ENCODE peak calls at places on chromosomes 3 and 15, in nine cellular contexts. C, H, D, F, P, I, V, K and J are unnamed samples.

GRCh38 chr15:85316244-85316934 is 64.0 kb upstream of the AKAP13 start:
- DNase-seq in F (no peak), H (no peak), I (no peak), P (no peak), V (peak; percentile 34), K (peak; percentile 80), D (no peak), C (no peak), J (no peak)

GRCh38 chr15:101505610-101506337 is 16.3 kb upstream of the PCSK6 start:
- DNase-seq in V (no peak), H (no peak), P (no peak), I (no peak), K (no peak), C (no peak), F (no peak), D (no peak), J (no peak)

GRCh38 chr15:96230557-96231181 is 99.8 kb upstream of the NR2F2 start:
- DNase-seq in F (no peak), D (no peak), C (no peak), H (peak; percentile 96), P (no peak), I (no peak), V (peak; percentile 66), K (peak; percentile 60), J (no peak)

GRCh38 chr3:140386357-140387100 is 291.3 kb upstream of the TRIM42 start:
- DNase-seq in K (no peak), I (no peak), V (no peak), D (no peak), C (no peak), F (no peak), P (no peak), H (peak; percentile 37), J (no peak)

GRCh38 chr3:192812736-192813383 is 85.5 kb upstream of the FGF12 start:
- DNase-seq in D (no peak), F (no peak), K (peak; percentile 81), P (no peak), C (no peak), V (peak; percentile 61), I (no peak), H (peak; percentile 61), J (no peak)

GRCh38 chr15:50676799-50677483 is 9.7 kb downstream of the TRPM7 start:
- DNase-seq in D (no peak), I (no peak), V (peak; percentile 6), P (no peak), K (peak; percentile 72), F (no peak), H (peak; percentile 54), C (no peak), J (no peak)

GRCh38 chr3:58596828-58597518 is 19.8 kb upstream of the FAM107A start:
- DNase-seq in V (no peak), F (no peak), K (no peak), I (no peak), H (no peak), C (no peak), D (no peak), P (no peak), J (no peak)

GRCh38 chr3:195052939-195053338 is 218.0 kb downstream of the XXYLT1 start:
- DNase-seq in V (no peak), D (no peak), P (no peak), K (no peak), I (no peak), C (no peak), H (no peak), F (no peak), J (no peak)

GRCh38 chr3:17070560-17070959 is 185.8 kb downstream of the PLCL2 start:
- DNase-seq in I (no peak), D (peak; percentile 42), V (peak; percentile 17), H (no peak), C (no peak), K (peak; percentile 65), P (no peak), F (no peak), J (no peak)

GRCh38 chr3:171086914-171087313 is 60.4 kb upstream of the SLC2A2 start:
- DNase-seq in K (no peak), C (no peak), V (no peak), H (no peak), P (no peak), I (no peak), D (no peak), F (no peak), J (no peak)

GRCh38 chr3:45546636-45547201 is 47.8 kb upstream of the LIMD1 start:
- DNase-seq in P (peak; percentile 12), C (no peak), V (no peak), K (no peak), H (no peak), I (no peak), D (no peak), F (no peak), J (no peak)

GRCh38 chr3:122606330-122606729 is 28.9 kb downstream of the PARP15 start:
- DNase-seq in F (no peak), D (no peak), H (no peak), V (no peak), P (no peak), I (no peak), C (no peak), K (no peak), J (no peak)

GRCh38 chr15:37014566-37014965 is 85.8 kb downstream of the MEIS2 start:
- DNase-seq in D (no peak), K (no peak), V (no peak), F (no peak), I (no peak), C (no peak), P (no peak), H (peak; percentile 8), J (no peak)

GRCh38 chr15:80921736-80922135 is 67.9 kb downstream of the MESD start:
- DNase-seq in H (no peak), C (no peak), I (no peak), K (no peak), D (no peak), V (no peak), P (no peak), F (no peak), J (no peak)

GRCh38 chr15:38702178-38702912 is 137.7 kb upstream of the RASGRP1 start:
- DNase-seq in C (no peak), H (peak; percentile 80), P (no peak), V (no peak), I (no peak), D (no peak), F (no peak), K (no peak), J (no peak)

GRCh38 chr3:134136604-134137003 is 106.9 kb upstream of the SLCO2A1 start:
- DNase-seq in K (no peak), I (no peak), C (no peak), F (no peak), P (no peak), H (no peak), V (no peak), D (no peak), J (no peak)

GRCh38 chr3:104604326-104605010 is 762.2 kb upstream of the ALCAM start:
- DNase-seq in C (peak; percentile 26), I (no peak), F (no peak), H (peak; percentile 74), V (peak; percentile 66), P (no peak), D (no peak), K (peak; percentile 39), J (no peak)

GRCh38 chr3:8839607-8840325 is 70.4 kb upstream of the OXTR start:
- DNase-seq in F (no peak), P (no peak), H (peak; percentile 42), V (no peak), K (no peak), I (no peak), C (peak; percentile 55), D (no peak), J (no peak)

GRCh38 chr3:113697192-113698090 is 999 bp upstream of the USF3 start:
- DNase-seq in K (peak; percentile 52), C (no peak), H (peak; percentile 12), D (no peak), P (no peak), V (no peak), I (no peak), F (peak; percentile 11), J (no peak)

GRCh38 chr3:39103324-39103693 is 4.1 kb downstream of the GORASP1 start:
- DNase-seq in C (no peak), D (no peak), H (no peak), I (no peak), K (no peak), V (no peak), P (no peak), F (no peak), J (no peak)

GRCh38 chr3:75781079-75781745 is 4.1 kb downstream of the ZNF717 start:
- DNase-seq in I (no peak), V (no peak), C (no peak), F (no peak), H (peak; percentile 83), D (no peak), P (no peak), K (peak; percentile 2), J (no peak)

GRCh38 chr3:158273646-158274045 is 163.8 kb downstream of the RSRC1 start:
- DNase-seq in F (no peak), C (no peak), K (no peak), D (no peak), I (no peak), P (no peak), H (no peak), V (no peak), J (no peak)

GRCh38 chr3:38029400-38030125 is at the start of gene PLCD1:
- DNase-seq in H (no peak), P (peak; percentile 45), K (peak; percentile 89), C (no peak), I (no peak), D (peak; percentile 86), V (no peak), F (no peak), J (peak; percentile 37)

GRCh38 chr3:196774845-196775422 is 35.3 kb downstream of the PAK2 start:
- DNase-seq in C (no peak), K (peak; percentile 39), D (no peak), H (peak; percentile 86), P (no peak), I (no peak), F (no peak), V (no peak), J (no peak)

GRCh38 chr15:65979316-65979715 is 110.0 kb downstream of the RAB11A start:
- DNase-seq in I (no peak), K (peak; percentile 5), D (no peak), F (no peak), V (peak; percentile 44), C (no peak), P (no peak), H (peak; percentile 69), J (no peak)